ENCODE peak calls at places on chromosomes 13 and 19, in ten cellular contexts. B, V, A, Q, U, Y, L, D, O and W are unnamed samples.

GRCh38 chr13:109243311-109243951 is 543.0 kb downstream of the IRS2 start:
- DNase-seq in B (no peak), V (no peak), A (peak; percentile 92), Q (no peak), U (no peak), Y (peak; percentile 78), L (no peak), D (peak; percentile 72), O (peak; percentile 80), W (peak; percentile 85)

GRCh38 chr19:46388311-46389095 is 24.9 kb downstream of the CCDC8 start:
- DNase-seq in B (no peak), V (no peak), A (no peak), Q (no peak), U (no peak), Y (no peak), L (no peak), D (no peak), O (no peak), W (no peak)

GRCh38 chr19:11227201-11227886 is 12.1 kb upstream of the ANGPTL8 start:
- DNase-seq in B (no peak), V (no peak), A (no peak), Q (peak; percentile 98), U (no peak), Y (peak; percentile 27), L (no peak), D (no peak), O (peak; percentile 48), W (no peak)

GRCh38 chr13:113413898-113414282 is 39.4 kb downstream of the ADPRHL1 start:
- DNase-seq in B (peak; percentile 91), V (no peak), A (no peak), Q (no peak), U (no peak), Y (no peak), L (no peak), D (peak; percentile 94), O (no peak), W (peak; percentile 7)

GRCh38 chr13:45055902-45056648 is 64.2 kb upstream of the GTF2F2 start:
- DNase-seq in B (no peak), V (peak; percentile 15), A (peak; percentile 60), Q (no peak), U (no peak), Y (no peak), L (no peak), D (peak; percentile 22), O (peak; percentile 47), W (peak; percentile 24)

GRCh38 chr13:60642552-60642951 is 245.5 kb downstream of the TDRD3 start:
- DNase-seq in B (no peak), V (no peak), A (no peak), Q (no peak), U (no peak), Y (no peak), L (no peak), D (no peak), O (no peak), W (no peak)

GRCh38 chr19:49564616-49565045 is 15.7 kb downstream of the NOSIP start:
- DNase-seq in B (no peak), V (no peak), A (no peak), Q (no peak), U (no peak), Y (no peak), L (no peak), D (no peak), O (no peak), W (no peak)

GRCh38 chr19:41926861-41927809 is 1.1 kb downstream of the ERFL start:
- DNase-seq in B (no peak), V (no peak), A (no peak), Q (no peak), U (no peak), Y (no peak), L (no peak), D (no peak), O (no peak), W (no peak)

GRCh38 chr19:55166530-55167268 is at the start of gene DNAAF3:
- DNase-seq in B (peak; percentile 97), V (peak; percentile 91), A (peak; percentile 98), Q (peak; percentile 98), U (no peak), Y (peak; percentile 97), L (peak; percentile 76), D (peak; percentile 95), O (peak; percentile 100), W (peak; percentile 97)

GRCh38 chr13:57311009-57311586 is 144.1 kb downstream of the PRR20E start:
- DNase-seq in B (no peak), V (no peak), A (no peak), Q (peak; percentile 51), U (no peak), Y (no peak), L (no peak), D (no peak), O (no peak), W (no peak)

GRCh38 chr19:49997709-49998108 is 27.5 kb downstream of the VRK3 start:
- DNase-seq in B (no peak), V (no peak), A (no peak), Q (peak; percentile 75), U (no peak), Y (peak; percentile 42), L (peak; percentile 55), D (no peak), O (peak; percentile 59), W (peak; percentile 23)

GRCh38 chr19:18414504-18415176 is 4.6 kb upstream of the SSBP4 start:
- DNase-seq in B (peak; percentile 62), V (no peak), A (no peak), Q (peak; percentile 35), U (no peak), Y (no peak), L (no peak), D (no peak), O (no peak), W (peak; percentile 37)

GRCh38 chr19:35123573-35123972 is 8.0 kb downstream of the FXYD3 start:
- DNase-seq in B (peak; percentile 88), V (no peak), A (no peak), Q (no peak), U (no peak), Y (no peak), L (no peak), D (peak; percentile 74), O (no peak), W (no peak)

GRCh38 chr13:28410096-28410495 is 84.8 kb downstream of the FLT1 start:
- DNase-seq in B (no peak), V (no peak), A (no peak), Q (no peak), U (no peak), Y (no peak), L (no peak), D (no peak), O (no peak), W (no peak)

GRCh38 chr13:101522607-101523006 is 70.1 kb downstream of the ITGBL1 start:
- DNase-seq in B (no peak), V (no peak), A (no peak), Q (no peak), U (no peak), Y (no peak), L (no peak), D (no peak), O (no peak), W (no peak)
- TF ChIP-seq CTCF in B (no peak), V (no peak), A (no peak), Q (no peak), U (no peak), Y (no peak), L (no peak), D (no peak), O (no peak), W (no peak)

GRCh38 chr19:9848060-9848459 is 12.9 kb downstream of the PIN1 start:
- DNase-seq in B (no peak), V (no peak), A (no peak), Q (peak; percentile 65), U (no peak), Y (no peak), L (no peak), D (no peak), O (no peak), W (no peak)
- TF ChIP-seq CTCF in B (no peak), V (peak; percentile 55), A (peak; percentile 71), Q (peak; percentile 82), U (no peak), Y (peak; percentile 28), L (no peak), D (no peak), O (peak; percentile 24), W (peak; percentile 41)

GRCh38 chr19:38385057-38385803 is 2.6 kb downstream of the GGN start:
- DNase-seq in B (no peak), V (no peak), A (no peak), Q (peak; percentile 51), U (no peak), Y (no peak), L (no peak), D (no peak), O (no peak), W (no peak)

GRCh38 chr19:38385804-38386257 is 2.0 kb downstream of the GGN start:
- DNase-seq in B (peak; percentile 72), V (no peak), A (no peak), Q (peak; percentile 76), U (peak; percentile 24), Y (no peak), L (peak; percentile 73), D (peak; percentile 33), O (no peak), W (no peak)

GRCh38 chr19:38383743-38384142 is 4.1 kb downstream of the GGN start:
- DNase-seq in B (no peak), V (no peak), A (no peak), Q (no peak), U (no peak), Y (no peak), L (no peak), D (no peak), O (no peak), W (no peak)

GRCh38 chr19:38383184-38383583 is 4.7 kb downstream of the GGN start:
- DNase-seq in B (no peak), V (no peak), A (no peak), Q (no peak), U (no peak), Y (no peak), L (no peak), D (no peak), O (no peak), W (no peak)

DNA sequence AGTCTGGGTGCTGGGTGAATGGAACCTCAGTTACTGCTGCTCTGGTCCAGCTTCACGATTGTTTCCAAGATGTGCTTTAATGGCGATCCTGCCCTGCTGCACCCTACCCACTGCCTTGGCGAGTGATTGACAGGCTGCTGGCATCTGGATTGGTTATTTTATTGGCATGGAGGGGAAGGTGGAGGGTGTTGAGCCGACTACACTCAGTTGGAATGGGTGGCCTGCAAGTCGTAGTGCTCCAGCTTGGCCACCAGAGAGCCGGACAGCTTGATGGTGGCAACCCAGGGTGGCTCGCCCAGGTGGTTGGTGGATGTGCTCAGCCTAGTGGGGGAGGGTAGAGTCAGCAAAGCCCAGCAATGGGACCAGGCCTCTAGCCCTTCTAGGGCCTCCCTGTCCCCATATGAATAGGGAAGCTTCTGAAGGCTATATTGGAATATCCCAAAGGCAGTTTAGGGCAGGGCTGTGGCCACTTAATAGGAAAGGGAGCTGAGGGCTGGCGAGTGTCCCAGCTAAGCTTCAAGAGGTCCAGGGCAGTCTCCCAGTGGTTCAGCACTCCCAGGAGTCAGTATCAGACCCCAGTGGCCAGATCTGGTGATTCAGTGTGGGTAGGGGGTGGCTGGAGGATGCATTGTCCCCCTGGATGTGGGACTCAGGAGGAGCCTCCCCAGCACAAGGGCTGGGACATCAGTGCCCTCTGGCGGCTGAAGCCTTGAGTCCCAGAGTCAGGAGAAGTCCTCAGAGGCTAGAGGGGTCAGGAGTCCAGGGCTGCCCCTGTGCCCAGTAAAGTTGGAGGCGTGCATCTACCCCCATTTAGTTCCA is 3.4 kb downstream of the GGN start:
- DNase-seq in B (no peak), V (no peak), A (no peak), Q (peak; percentile 78), U (no peak), Y (no peak), L (no peak), D (no peak), O (no peak), W (no peak)
- TF ChIP-seq CTCF in B (no peak), V (no peak), A (peak; percentile 32), Q (peak; percentile 67), U (no peak), Y (no peak), L (no peak), D (no peak), O (no peak), W (peak; percentile 39)

GRCh38 chr19:1592755-1593628 is at the start of gene MBD3:
- DNase-seq in B (peak; percentile 97), V (peak; percentile 90), A (peak; percentile 88), Q (peak; percentile 95), U (peak; percentile 89), Y (peak; percentile 89), L (peak; percentile 100), D (peak; percentile 94), O (peak; percentile 95), W (peak; percentile 95)
- TF ChIP-seq CTCF in B (no peak), V (no peak), A (no peak), Q (no peak), U (no peak), Y (no peak), L (no peak), D (no peak), O (no peak), W (no peak)